ENCODE peak calls at places on chromosomes 7 and 10, in ten cellular contexts. P, C, W, T, F, R, O, E, X and U are unnamed samples.

GRCh38 chr7:121872831-121873764 is at the start of gene PTPRZ1:
- DNase-seq in O (no peak), P (peak), R (no peak), F (peak), W (no peak), X (peak), E (peak), C (no peak), T (no peak), U (no peak)

GRCh38 chr7:51321961-51322515 is 5.4 kb upstream of the COBL start:
- DNase-seq in F (no peak), X (no peak), O (no peak), R (no peak), W (no peak), P (no peak), E (no peak), C (no peak), T (no peak), U (no peak)

GRCh38 chr10:124825702-124826101 is 24.1 kb downstream of the ABRAXAS2 start:
- DNase-seq in R (no peak), C (no peak), X (no peak), F (no peak), W (no peak), P (no peak), T (no peak), O (no peak), E (no peak), U (no peak)

GRCh38 chr7:92831716-92832622 is 4.4 kb downstream of the CDK6 start:
- DNase-seq in C (no peak), X (peak), W (peak), R (no peak), F (peak), O (no peak), P (peak), T (peak), E (no peak), U (peak)

GRCh38 chr7:89049043-89049442 is 253.5 kb upstream of the TEX47 start:
- DNase-seq in F (no peak), W (no peak), R (no peak), O (no peak), T (no peak), E (no peak), P (no peak), X (no peak), C (no peak), U (no peak)

GRCh38 chr7:48786951-48787350 is 137.4 kb upstream of the CDC14C start:
- DNase-seq in F (no peak), T (no peak), P (no peak), E (peak), X (no peak), W (no peak), O (no peak), R (no peak), C (no peak), U (no peak)

GRCh38 chr10:48302515-48303476 is 3.7 kb upstream of the MAPK8 start:
- DNase-seq in R (no peak), O (no peak), P (no peak), T (no peak), X (no peak), C (no peak), F (no peak), E (no peak), W (no peak), U (no peak)

GRCh38 chr7:141012044-141012685 is 2.6 kb downstream of the MRPS33 start:
- DNase-seq in P (peak), O (peak), C (peak), X (peak), W (peak), F (peak), E (peak), R (peak), T (peak), U (peak)

GRCh38 chr10:97714401-97715258 is 1.1 kb downstream of the MARVELD1 start:
- DNase-seq in W (peak), F (peak), X (no peak), P (peak), E (no peak), O (no peak), R (peak), T (peak), C (peak), U (peak)

GRCh38 chr10:63722537-63722936 is 201.3 kb downstream of the REEP3 start:
- DNase-seq in R (no peak), C (no peak), T (no peak), W (no peak), E (no peak), O (no peak), P (peak), X (no peak), F (no peak), U (no peak)

GRCh38 chr10:121596668-121597503 is 1.4 kb downstream of the FGFR2 start:
- DNase-seq in R (no peak), C (no peak), P (no peak), O (no peak), X (peak), E (no peak), T (no peak), W (no peak), F (no peak), U (no peak)

GRCh38 chr7:159027803-159028455 is 116.7 kb downstream of the VIPR2 start:
- DNase-seq in E (peak), R (no peak), P (no peak), F (no peak), O (peak), X (no peak), C (no peak), T (no peak), W (no peak), U (no peak)

GRCh38 chr7:90267263-90267858 is 22.4 kb downstream of the CFAP69 start:
- DNase-seq in W (no peak), O (no peak), E (no peak), C (no peak), F (no peak), R (no peak), P (no peak), X (no peak), T (no peak), U (no peak)

GRCh38 chr10:77604941-77605351 is 32.7 kb downstream of the KCNMA1 start:
- DNase-seq in O (no peak), X (no peak), W (no peak), C (no peak), T (no peak), F (no peak), P (no peak), R (no peak), E (peak), U (no peak)